ENCODE peak calls at places on chromosomes 16 and 17, in nine cellular contexts. T is activated T-helper 2 cell treated with anti-CD3 and anti-CD28 coated beads, Interferon-gamma antibody, Interleukin-2, Interleukin-4, amounts not matched to agents 10 μg/mL and 5 μg/mL and 100 μg/mL, durations not matched to agents 14 hours and 24 hours and 36 hours; E is HEK293T; G is SK-N-MC; M is activated T-cell treated with anti-CD3 and anti-CD28 coated beads for 1 hour; P is Kasumi-1; Y is stimulated activated CD4-positive, alpha-beta T cell treated with anti-CD3 and anti-CD28 coated beads, Interleukin-2, amount 100 ng/mL, for 48 hours; B is thoracic aorta; V is vagina. F is an unnamed sample.

GRCh38 chr16:15907863-15908478 is 19.6 kb upstream of the CEP20 start:
- DNase-seq in Y (no peak), E (peak), G (no peak), P (peak), B (no peak), T (peak), M (no peak), V (no peak), F (peak)

GRCh38 chr16:89455178-89455577 is 35.2 kb downstream of the ANKRD11 start:
- DNase-seq in Y (no peak), G (no peak), V (no peak), M (no peak), B (no peak), T (no peak), P (no peak), E (no peak), F (no peak)

GRCh38 chr17:33016920-33017319 is 25.3 kb downstream of the SPACA3 start:
- DNase-seq in P (no peak), V (no peak), E (no peak), T (no peak), G (no peak), M (no peak), B (no peak), Y (no peak), F (no peak)

GRCh38 chr17:30780343-30780742 is 44.1 kb downstream of the CRLF3 start:
- DNase-seq in M (no peak), E (no peak), Y (peak), T (no peak), B (no peak), G (no peak), P (no peak), V (no peak), F (no peak)

GRCh38 chr17:17071531-17072360 is 29.5 kb downstream of the MPRIP start:
- DNase-seq in P (no peak), Y (no peak), V (no peak), E (no peak), T (no peak), G (no peak), M (no peak), B (no peak), F (no peak)

GRCh38 chr16:29784901-29785500 is 5.5 kb upstream of the KIF22 start:
- DNase-seq in E (no peak), T (peak), P (no peak), B (no peak), V (no peak), G (no peak), Y (peak), M (peak), F (peak)

GRCh38 chr17:10384175-10384574 is 11.4 kb upstream of the MYH13 start:
- DNase-seq in E (no peak), M (no peak), V (no peak), G (no peak), T (no peak), B (no peak), P (no peak), Y (no peak), F (no peak)

GRCh38 chr16:58284488-58284887 is 10.3 kb downstream of the PRSS54 start:
- DNase-seq in E (no peak), M (no peak), G (no peak), B (no peak), Y (no peak), V (no peak), P (no peak), T (no peak), F (no peak)

GRCh38 chr17:39001703-39002637 is 34.8 kb upstream of the FBXO47 start:
- DNase-seq in P (peak), B (peak), M (no peak), E (no peak), Y (no peak), V (no peak), G (no peak), T (no peak), F (peak)

F was measured in HL-60.